ENCODE peak calls at places on chromosome 16, in four cellular contexts. E, L, T and U are unnamed samples.

GRCh38 chr16:54489225-54489781 is 202.7 kb upstream of the IRX3 start:
- DNase-seq in E (no peak), L (no peak), T (no peak), U (peak; percentile 41)

GRCh38 chr16:84045001-84045817 is 2.6 kb upstream of the SLC38A8 start:
- DNase-seq in E (no peak), L (no peak), T (no peak), U (no peak)

GRCh38 chr16:88690341-88691128 is 4.2 kb upstream of the SNAI3 start:
- DNase-seq in E (no peak), L (no peak), T (no peak), U (no peak)

GRCh38 chr16:50602531-50603205 is 54.5 kb downstream of the NKD1 start:
- DNase-seq in E (peak; percentile 20), L (no peak), T (peak; percentile 36), U (no peak)

GRCh38 chr16:81313731-81314602 is 795 bp upstream of the GAN start:
- DNase-seq in E (no peak), L (peak; percentile 13), T (no peak), U (peak; percentile 20)

GRCh38 chr16:87554754-87555427 is 47.4 kb upstream of the JPH3 start:
- DNase-seq in E (no peak), L (no peak), T (no peak), U (no peak)

GRCh38 chr16:66918803-66919568 is at the start of gene CDH16:
- DNase-seq in E (no peak), L (no peak), T (no peak), U (peak; percentile 49)

GRCh38 chr16:12113581-12114375 is 137.2 kb downstream of the SNX29 start:
- DNase-seq in E (no peak), L (no peak), T (no peak), U (peak; percentile 46)

GRCh38 chr16:67666032-67666537 is 465 bp downstream of the ENKD1 start:
- DNase-seq in E (no peak), L (no peak), T (no peak), U (peak; percentile 59)

GRCh38 chr16:22347100-22347820 is 27.2 kb downstream of the CDR2 start:
- DNase-seq in E (no peak), L (no peak), T (no peak), U (no peak)

GRCh38 chr16:19810817-19811731 is 73.6 kb downstream of the GPRC5B start:
- DNase-seq in E (peak; percentile 76), L (no peak), T (no peak), U (no peak)

GRCh38 chr16:47110939-47111338 is 32.8 kb downstream of the NETO2 start:
- DNase-seq in E (no peak), L (no peak), T (no peak), U (peak; percentile 18)

GRCh38 chr16:49492090-49492801 is 118.6 kb downstream of the C16orf78 start:
- DNase-seq in E (no peak), L (no peak), T (peak; percentile 13), U (peak; percentile 62)

GRCh38 chr16:48133455-48134226 is 22.2 kb downstream of the ABCC12 start:
- DNase-seq in E (no peak), L (no peak), T (no peak), U (no peak)

GRCh38 chr16:69031877-69032301 is 73.6 kb upstream of the HAS3 start:
- DNase-seq in E (no peak), L (no peak), T (no peak), U (no peak)

GRCh38 chr16:82322177-82322576 is 152.2 kb upstream of the MPHOSPH6 start:
- DNase-seq in E (no peak), L (no peak), T (no peak), U (no peak)

GRCh38 chr16:2191446-2191706 is 5.0 kb downstream of the CASKIN1 start:
- DNase-seq in E (no peak), L (no peak), T (no peak), U (no peak)

GRCh38 chr16:59373632-59374031 is 639.5 kb upstream of the GOT2 start:
- DNase-seq in E (no peak), L (no peak), T (no peak), U (no peak)

GRCh38 chr16:67111951-67112444 is 2.3 kb downstream of the PHAF1 start:
- DNase-seq in E (no peak), L (no peak), T (no peak), U (no peak)

GRCh38 chr16:50552476-50553101 is 4.4 kb downstream of the NKD1 start:
- DNase-seq in E (no peak), L (no peak), T (no peak), U (no peak)

GRCh38 chr16:30649725-30650368 is 913 bp upstream of the PRR14 start:
- DNase-seq in E (no peak), L (no peak), T (no peak), U (no peak)

GRCh38 chr16:27505297-27506236 is 44.1 kb downstream of the GTF3C1 start:
- DNase-seq in E (peak; percentile 61), L (no peak), T (no peak), U (no peak)

GRCh38 chr16:88638323-88639230 is at the start of gene IL17C:
- DNase-seq in E (peak; percentile 28), L (no peak), T (no peak), U (no peak)

GRCh38 chr16:74111583-74111982 is 185.0 kb upstream of the PSMD7 start:
- DNase-seq in E (no peak), L (no peak), T (no peak), U (peak; percentile 13)

GRCh38 chr16:66569131-66569530 is 2.9 kb downstream of the CMTM1 start:
- DNase-seq in E (no peak), L (no peak), T (no peak), U (no peak)

GRCh38 chr16:4004206-4004605 is 112.0 kb downstream of the ADCY9 start:
- DNase-seq in E (no peak), L (no peak), T (no peak), U (no peak)

GRCh38 chr16:88296437-88297177 is 86.2 kb upstream of the ZNF469 start:
- DNase-seq in E (no peak), L (no peak), T (no peak), U (no peak)

GRCh38 chr16:49010396-49010795 is 271.2 kb downstream of the CBLN1 start:
- DNase-seq in E (no peak), L (no peak), T (no peak), U (no peak)